ENCODE peak calls at places on chromosomes 7 and 10, in ten cellular contexts. One of them, this sample, is unnamed.

GRCh38 chr7:48481235-48481634 is 310.0 kb downstream of the ABCA13 start:
- DNase-seq in HepG2: no peak
- DNase-seq in cortex of kidney: no peak
- DNase-seq in stimulated activated CD8-positive, alpha-beta memory T cell treated with anti-CD3 and anti-CD28 coated beads, Interleukin-15, amount 100 ng/mL, for 24 hours: no peak
- DNase-seq in left cardiac atrium: no peak
- DNase-seq in T1000: no peak
- DNase-seq in NCI-H2029: no peak
- DNase-seq in hepatic stellate cell: peak; percentile 6
- DNase-seq in HEK293T: no peak
- DNase-seq in psoas muscle: no peak
- DNase-seq in this sample: no peak

GRCh38 chr7:54878339-54878738 is 119.3 kb upstream of the SEC61G start:
- DNase-seq in T1000: no peak
- DNase-seq in cortex of kidney: no peak
- DNase-seq in NCI-H2029: no peak
- DNase-seq in hepatic stellate cell: no peak
- DNase-seq in HEK293T: no peak
- DNase-seq in stimulated activated CD8-positive, alpha-beta memory T cell treated with anti-CD3 and anti-CD28 coated beads, Interleukin-15, amount 100 ng/mL, for 24 hours: no peak
- DNase-seq in left cardiac atrium: no peak
- DNase-seq in psoas muscle: no peak
- DNase-seq in HepG2: no peak
- DNase-seq in this sample: no peak

GRCh38 chr7:24654305-24654704 is 81.1 kb downstream of the PALS2 start:
- DNase-seq in cortex of kidney: no peak
- DNase-seq in NCI-H2029: no peak
- DNase-seq in hepatic stellate cell: no peak
- DNase-seq in T1000: no peak
- DNase-seq in left cardiac atrium: no peak
- DNase-seq in HEK293T: no peak
- DNase-seq in stimulated activated CD8-positive, alpha-beta memory T cell treated with anti-CD3 and anti-CD28 coated beads, Interleukin-15, amount 100 ng/mL, for 24 hours: no peak
- DNase-seq in HepG2: no peak
- DNase-seq in psoas muscle: no peak
- DNase-seq in this sample: no peak

GRCh38 chr7:55438765-55439525 is 73.8 kb downstream of the LANCL2 start:
- DNase-seq in HepG2: no peak
- DNase-seq in left cardiac atrium: peak; percentile 59
- DNase-seq in T1000: no peak
- DNase-seq in hepatic stellate cell: peak; percentile 60
- DNase-seq in psoas muscle: peak; percentile 81
- DNase-seq in HEK293T: no peak
- DNase-seq in stimulated activated CD8-positive, alpha-beta memory T cell treated with anti-CD3 and anti-CD28 coated beads, Interleukin-15, amount 100 ng/mL, for 24 hours: no peak
- DNase-seq in NCI-H2029: peak; percentile 93
- DNase-seq in cortex of kidney: no peak
- DNase-seq in this sample: no peak

GRCh38 chr10:93452143-93452542 is 30.0 kb downstream of the MYOF start:
- DNase-seq in psoas muscle: no peak
- DNase-seq in stimulated activated CD8-positive, alpha-beta memory T cell treated with anti-CD3 and anti-CD28 coated beads, Interleukin-15, amount 100 ng/mL, for 24 hours: no peak
- DNase-seq in HEK293T: no peak
- DNase-seq in hepatic stellate cell: no peak
- DNase-seq in cortex of kidney: no peak
- DNase-seq in HepG2: no peak
- DNase-seq in T1000: no peak
- DNase-seq in NCI-H2029: no peak
- DNase-seq in left cardiac atrium: no peak
- DNase-seq in this sample: no peak

GRCh38 chr10:114499630-114500190 is 95.4 kb upstream of the AFAP1L2 start:
- DNase-seq in T1000: no peak
- DNase-seq in HepG2: no peak
- DNase-seq in stimulated activated CD8-positive, alpha-beta memory T cell treated with anti-CD3 and anti-CD28 coated beads, Interleukin-15, amount 100 ng/mL, for 24 hours: peak; percentile 34
- DNase-seq in psoas muscle: no peak
- DNase-seq in left cardiac atrium: no peak
- DNase-seq in HEK293T: no peak
- DNase-seq in hepatic stellate cell: no peak
- DNase-seq in NCI-H2029: no peak
- DNase-seq in cortex of kidney: no peak
- DNase-seq in this sample: peak; percentile 83

GRCh38 chr10:7572435-7572834 is 94.3 kb downstream of the ITIH5 start:
- DNase-seq in T1000: no peak
- DNase-seq in HepG2: no peak
- DNase-seq in psoas muscle: no peak
- DNase-seq in NCI-H2029: no peak
- DNase-seq in stimulated activated CD8-positive, alpha-beta memory T cell treated with anti-CD3 and anti-CD28 coated beads, Interleukin-15, amount 100 ng/mL, for 24 hours: no peak
- DNase-seq in hepatic stellate cell: no peak
- DNase-seq in HEK293T: no peak
- DNase-seq in left cardiac atrium: no peak
- DNase-seq in cortex of kidney: no peak
- DNase-seq in this sample: peak; percentile 40

GRCh38 chr10:80453715-80454525 is at the start of gene TSPAN14:
- DNase-seq in HEK293T: peak; percentile 83
- DNase-seq in NCI-H2029: peak; percentile 22
- DNase-seq in stimulated activated CD8-positive, alpha-beta memory T cell treated with anti-CD3 and anti-CD28 coated beads, Interleukin-15, amount 100 ng/mL, for 24 hours: peak; percentile 46
- DNase-seq in HepG2: peak; percentile 53
- DNase-seq in T1000: peak; percentile 71
- DNase-seq in psoas muscle: peak; percentile 93
- DNase-seq in hepatic stellate cell: peak; percentile 90
- DNase-seq in cortex of kidney: peak; percentile 83
- DNase-seq in left cardiac atrium: peak; percentile 92
- DNase-seq in this sample: peak; percentile 95

GRCh38 chr10:73887038-73888015 is 13.0 kb upstream of the CAMK2G start:
- DNase-seq in left cardiac atrium: peak; percentile 86
- DNase-seq in HepG2: no peak
- DNase-seq in hepatic stellate cell: no peak
- DNase-seq in HEK293T: no peak
- DNase-seq in psoas muscle: peak; percentile 93
- DNase-seq in T1000: peak; percentile 95
- DNase-seq in cortex of kidney: no peak
- DNase-seq in NCI-H2029: no peak
- DNase-seq in stimulated activated CD8-positive, alpha-beta memory T cell treated with anti-CD3 and anti-CD28 coated beads, Interleukin-15, amount 100 ng/mL, for 24 hours: no peak
- DNase-seq in this sample: peak; percentile 85

GRCh38 chr10:84375011-84375410 is 46.6 kb downstream of the CCSER2 start:
- DNase-seq in left cardiac atrium: no peak
- DNase-seq in stimulated activated CD8-positive, alpha-beta memory T cell treated with anti-CD3 and anti-CD28 coated beads, Interleukin-15, amount 100 ng/mL, for 24 hours: no peak
- DNase-seq in hepatic stellate cell: no peak
- DNase-seq in psoas muscle: no peak
- DNase-seq in T1000: no peak
- DNase-seq in NCI-H2029: peak; percentile 8
- DNase-seq in HepG2: peak; percentile 51
- DNase-seq in HEK293T: peak; percentile 19
- DNase-seq in cortex of kidney: no peak
- DNase-seq in this sample: peak; percentile 73

GRCh38 chr7:33674804-33675411 is 230.4 kb upstream of the BMPER start:
- DNase-seq in psoas muscle: no peak
- DNase-seq in cortex of kidney: no peak
- DNase-seq in left cardiac atrium: no peak
- DNase-seq in HepG2: no peak
- DNase-seq in T1000: no peak
- DNase-seq in HEK293T: no peak
- DNase-seq in hepatic stellate cell: no peak
- DNase-seq in stimulated activated CD8-positive, alpha-beta memory T cell treated with anti-CD3 and anti-CD28 coated beads, Interleukin-15, amount 100 ng/mL, for 24 hours: no peak
- DNase-seq in NCI-H2029: no peak
- DNase-seq in this sample: no peak

GRCh38 chr7:132049462-132050304 is 493.3 kb upstream of the PODXL start:
- DNase-seq in HepG2: peak; percentile 18
- DNase-seq in T1000: no peak
- DNase-seq in cortex of kidney: no peak
- DNase-seq in NCI-H2029: no peak
- DNase-seq in psoas muscle: no peak
- DNase-seq in left cardiac atrium: no peak
- DNase-seq in hepatic stellate cell: no peak
- DNase-seq in HEK293T: peak; percentile 52
- DNase-seq in stimulated activated CD8-positive, alpha-beta memory T cell treated with anti-CD3 and anti-CD28 coated beads, Interleukin-15, amount 100 ng/mL, for 24 hours: no peak
- DNase-seq in this sample: peak; percentile 44

GRCh38 chr10:36441557-36441956 is 683.8 kb upstream of the ANKRD30A start:
- DNase-seq in T1000: no peak
- DNase-seq in stimulated activated CD8-positive, alpha-beta memory T cell treated with anti-CD3 and anti-CD28 coated beads, Interleukin-15, amount 100 ng/mL, for 24 hours: no peak
- DNase-seq in hepatic stellate cell: no peak
- DNase-seq in left cardiac atrium: peak; percentile 46
- DNase-seq in psoas muscle: no peak
- DNase-seq in HepG2: no peak
- DNase-seq in HEK293T: no peak
- DNase-seq in NCI-H2029: no peak
- DNase-seq in cortex of kidney: no peak
- DNase-seq in this sample: peak; percentile 18

GRCh38 chr7:88233828-88234227 is 14.0 kb upstream of the SRI start:
- DNase-seq in hepatic stellate cell: no peak
- DNase-seq in psoas muscle: no peak
- DNase-seq in left cardiac atrium: no peak
- DNase-seq in HEK293T: no peak
- DNase-seq in T1000: no peak
- DNase-seq in NCI-H2029: no peak
- DNase-seq in stimulated activated CD8-positive, alpha-beta memory T cell treated with anti-CD3 and anti-CD28 coated beads, Interleukin-15, amount 100 ng/mL, for 24 hours: no peak
- DNase-seq in cortex of kidney: no peak
- DNase-seq in HepG2: peak; percentile 50
- DNase-seq in this sample: peak; percentile 7

GRCh38 chr7:32042900-32043299 is 27.3 kb downstream of the PDE1C start:
- DNase-seq in NCI-H2029: no peak
- DNase-seq in left cardiac atrium: no peak
- DNase-seq in stimulated activated CD8-positive, alpha-beta memory T cell treated with anti-CD3 and anti-CD28 coated beads, Interleukin-15, amount 100 ng/mL, for 24 hours: no peak
- DNase-seq in psoas muscle: no peak
- DNase-seq in cortex of kidney: no peak
- DNase-seq in T1000: no peak
- DNase-seq in hepatic stellate cell: no peak
- DNase-seq in HEK293T: no peak
- DNase-seq in HepG2: no peak
- DNase-seq in this sample: no peak

GRCh38 chr10:113058175-113058961 is 108.3 kb downstream of the TCF7L2 start:
- DNase-seq in hepatic stellate cell: peak; percentile 60
- DNase-seq in cortex of kidney: no peak
- DNase-seq in T1000: no peak
- DNase-seq in left cardiac atrium: no peak
- DNase-seq in psoas muscle: no peak
- DNase-seq in NCI-H2029: peak; percentile 39
- DNase-seq in HepG2: peak; percentile 67
- DNase-seq in HEK293T: no peak
- DNase-seq in stimulated activated CD8-positive, alpha-beta memory T cell treated with anti-CD3 and anti-CD28 coated beads, Interleukin-15, amount 100 ng/mL, for 24 hours: no peak
- DNase-seq in this sample: peak; percentile 61

GRCh38 chr7:121697731-121698396 is 175.1 kb upstream of the PTPRZ1 start:
- DNase-seq in HEK293T: no peak
- DNase-seq in NCI-H2029: no peak
- DNase-seq in hepatic stellate cell: no peak
- DNase-seq in T1000: no peak
- DNase-seq in cortex of kidney: no peak
- DNase-seq in psoas muscle: no peak
- DNase-seq in left cardiac atrium: no peak
- DNase-seq in stimulated activated CD8-positive, alpha-beta memory T cell treated with anti-CD3 and anti-CD28 coated beads, Interleukin-15, amount 100 ng/mL, for 24 hours: no peak
- DNase-seq in HepG2: no peak
- DNase-seq in this sample: no peak

GRCh38 chr10:126253613-126254002 is 134.7 kb downstream of the ADAM12 start:
- DNase-seq in HepG2: no peak
- DNase-seq in hepatic stellate cell: no peak
- DNase-seq in NCI-H2029: no peak
- DNase-seq in stimulated activated CD8-positive, alpha-beta memory T cell treated with anti-CD3 and anti-CD28 coated beads, Interleukin-15, amount 100 ng/mL, for 24 hours: no peak
- DNase-seq in T1000: no peak
- DNase-seq in psoas muscle: no peak
- DNase-seq in cortex of kidney: no peak
- DNase-seq in left cardiac atrium: no peak
- DNase-seq in HEK293T: no peak
- DNase-seq in this sample: no peak

GRCh38 chr7:130180571-130180971 is 24.6 kb downstream of the TMEM209 start:
- DNase-seq in NCI-H2029: no peak
- DNase-seq in psoas muscle: no peak
- DNase-seq in cortex of kidney: no peak
- DNase-seq in T1000: no peak
- DNase-seq in left cardiac atrium: no peak
- DNase-seq in hepatic stellate cell: no peak
- DNase-seq in HepG2: no peak
- DNase-seq in HEK293T: no peak
- DNase-seq in stimulated activated CD8-positive, alpha-beta memory T cell treated with anti-CD3 and anti-CD28 coated beads, Interleukin-15, amount 100 ng/mL, for 24 hours: no peak
- DNase-seq in this sample: no peak

GRCh38 chr10:120979435-120980315 is 128.5 kb downstream of the WDR11 start:
- DNase-seq in hepatic stellate cell: no peak
- DNase-seq in HEK293T: peak; percentile 82
- DNase-seq in psoas muscle: no peak
- DNase-seq in NCI-H2029: peak; percentile 23
- DNase-seq in T1000: no peak
- DNase-seq in cortex of kidney: no peak
- DNase-seq in HepG2: peak; percentile 16
- DNase-seq in left cardiac atrium: peak; percentile 23
- DNase-seq in stimulated activated CD8-positive, alpha-beta memory T cell treated with anti-CD3 and anti-CD28 coated beads, Interleukin-15, amount 100 ng/mL, for 24 hours: no peak
- DNase-seq in this sample: peak; percentile 91

GRCh38 chr7:131546583-131547111 is 9.8 kb downstream of the PODXL start:
- DNase-seq in NCI-H2029: peak; percentile 53
- DNase-seq in psoas muscle: no peak
- DNase-seq in left cardiac atrium: no peak
- DNase-seq in HepG2: peak; percentile 46
- DNase-seq in hepatic stellate cell: no peak
- DNase-seq in cortex of kidney: no peak
- DNase-seq in HEK293T: peak; percentile 72
- DNase-seq in T1000: no peak
- DNase-seq in stimulated activated CD8-positive, alpha-beta memory T cell treated with anti-CD3 and anti-CD28 coated beads, Interleukin-15, amount 100 ng/mL, for 24 hours: no peak
- DNase-seq in this sample: no peak

GRCh38 chr7:22651534-22652243 is 75.3 kb upstream of the IL6 start:
- DNase-seq in HEK293T: no peak
- DNase-seq in stimulated activated CD8-positive, alpha-beta memory T cell treated with anti-CD3 and anti-CD28 coated beads, Interleukin-15, amount 100 ng/mL, for 24 hours: no peak
- DNase-seq in T1000: peak; percentile 36
- DNase-seq in cortex of kidney: no peak
- DNase-seq in NCI-H2029: no peak
- DNase-seq in psoas muscle: no peak
- DNase-seq in hepatic stellate cell: peak; percentile 38
- DNase-seq in HepG2: no peak
- DNase-seq in left cardiac atrium: no peak
- DNase-seq in this sample: no peak

GRCh38 chr7:114548081-114548480 is 133.5 kb downstream of the FOXP2 start:
- DNase-seq in left cardiac atrium: no peak
- DNase-seq in HepG2: no peak
- DNase-seq in T1000: no peak
- DNase-seq in stimulated activated CD8-positive, alpha-beta memory T cell treated with anti-CD3 and anti-CD28 coated beads, Interleukin-15, amount 100 ng/mL, for 24 hours: no peak
- DNase-seq in hepatic stellate cell: no peak
- DNase-seq in psoas muscle: no peak
- DNase-seq in cortex of kidney: no peak
- DNase-seq in NCI-H2029: no peak
- DNase-seq in HEK293T: no peak
- DNase-seq in this sample: no peak

GRCh38 chr10:86900955-86901354 is 56.5 kb downstream of the MMRN2 start:
- DNase-seq in hepatic stellate cell: peak; percentile 23
- DNase-seq in stimulated activated CD8-positive, alpha-beta memory T cell treated with anti-CD3 and anti-CD28 coated beads, Interleukin-15, amount 100 ng/mL, for 24 hours: no peak
- DNase-seq in HepG2: no peak
- DNase-seq in cortex of kidney: no peak
- DNase-seq in left cardiac atrium: peak; percentile 83
- DNase-seq in NCI-H2029: no peak
- DNase-seq in T1000: no peak
- DNase-seq in HEK293T: no peak
- DNase-seq in psoas muscle: peak; percentile 90
- DNase-seq in this sample: peak; percentile 61

GRCh38 chr7:25087855-25088254 is 37.2 kb downstream of the CYCS start:
- DNase-seq in stimulated activated CD8-positive, alpha-beta memory T cell treated with anti-CD3 and anti-CD28 coated beads, Interleukin-15, amount 100 ng/mL, for 24 hours: no peak
- DNase-seq in hepatic stellate cell: no peak
- DNase-seq in cortex of kidney: no peak
- DNase-seq in NCI-H2029: no peak
- DNase-seq in HEK293T: no peak
- DNase-seq in HepG2: no peak
- DNase-seq in T1000: no peak
- DNase-seq in left cardiac atrium: no peak
- DNase-seq in psoas muscle: no peak
- DNase-seq in this sample: no peak

GRCh38 chr7:102845351-102845750 is 67.4 kb upstream of the LRRC17 start:
- DNase-seq in stimulated activated CD8-positive, alpha-beta memory T cell treated with anti-CD3 and anti-CD28 coated beads, Interleukin-15, amount 100 ng/mL, for 24 hours: no peak
- DNase-seq in NCI-H2029: no peak
- DNase-seq in left cardiac atrium: no peak
- DNase-seq in cortex of kidney: no peak
- DNase-seq in hepatic stellate cell: no peak
- DNase-seq in psoas muscle: no peak
- DNase-seq in HEK293T: no peak
- DNase-seq in T1000: no peak
- DNase-seq in HepG2: no peak
- DNase-seq in this sample: no peak

GRCh38 chr10:23373156-23373555 is 28.6 kb upstream of the C10orf67 start:
- DNase-seq in NCI-H2029: no peak
- DNase-seq in cortex of kidney: no peak
- DNase-seq in stimulated activated CD8-positive, alpha-beta memory T cell treated with anti-CD3 and anti-CD28 coated beads, Interleukin-15, amount 100 ng/mL, for 24 hours: no peak
- DNase-seq in T1000: no peak
- DNase-seq in left cardiac atrium: no peak
- DNase-seq in psoas muscle: no peak
- DNase-seq in HepG2: no peak
- DNase-seq in hepatic stellate cell: no peak
- DNase-seq in HEK293T: no peak
- DNase-seq in this sample: no peak

GRCh38 chr10:61974611-61975010 is 73.1 kb downstream of the ARID5B start:
- DNase-seq in psoas muscle: peak; percentile 58
- DNase-seq in T1000: no peak
- DNase-seq in HepG2: no peak
- DNase-seq in HEK293T: peak; percentile 44
- DNase-seq in hepatic stellate cell: no peak
- DNase-seq in NCI-H2029: no peak
- DNase-seq in left cardiac atrium: peak; percentile 74
- DNase-seq in stimulated activated CD8-positive, alpha-beta memory T cell treated with anti-CD3 and anti-CD28 coated beads, Interleukin-15, amount 100 ng/mL, for 24 hours: no peak
- DNase-seq in cortex of kidney: no peak
- DNase-seq in this sample: peak; percentile 78